ENCODE peak calls at places on chromosomes 7 and 10, in seven cellular contexts. Z, M, C, E, U, W and K are unnamed samples.

GRCh38 chr7:150378115-150378852 is 846 bp upstream of the ZNF775 start:
- DNase-seq in Z (peak; percentile 96), M (peak; percentile 83), C (peak; percentile 57), E (peak; percentile 82), U (peak; percentile 83), W (no peak), K (peak; percentile 99)

GRCh38 chr7:41438919-41439882 is 263.7 kb downstream of the INHBA start:
- DNase-seq in Z (no peak), M (no peak), C (no peak), E (no peak), U (no peak), W (no peak), K (peak; percentile 94)

GRCh38 chr7:4123823-4124222 is 558.3 kb upstream of the FOXK1 start:
- DNase-seq in Z (no peak), M (peak; percentile 15), C (peak; percentile 6), E (no peak), U (no peak), W (no peak), K (no peak)

GRCh38 chr7:132140341-132140740 is 435.9 kb downstream of the PLXNA4 start:
- DNase-seq in Z (no peak), M (no peak), C (no peak), E (no peak), U (no peak), W (no peak), K (peak; percentile 31)

GRCh38 chr10:121694966-121695340 is 96.7 kb upstream of the FGFR2 start:
- DNase-seq in Z (no peak), M (no peak), C (no peak), E (no peak), U (no peak), W (peak; percentile 76), K (peak; percentile 54)

GRCh38 chr10:111347386-111348005 is 270.7 kb downstream of the ADRA2A start:
- DNase-seq in Z (no peak), M (no peak), C (no peak), E (no peak), U (no peak), W (no peak), K (no peak)

GRCh38 chr7:33061282-33061928 is 1.2 kb downstream of the NT5C3A start:
- DNase-seq in Z (no peak), M (no peak), C (no peak), E (no peak), U (no peak), W (no peak), K (no peak)

GRCh38 chr7:66741706-66742053 is 1.1 kb downstream of the RABGEF1 start:
- DNase-seq in Z (no peak), M (peak; percentile 33), C (peak; percentile 35), E (no peak), U (no peak), W (no peak), K (no peak)

GRCh38 chr7:44665531-44666213 is 59.2 kb downstream of the OGDH start:
- DNase-seq in Z (no peak), M (peak; percentile 30), C (peak; percentile 76), E (no peak), U (no peak), W (no peak), K (peak; percentile 5)

GRCh38 chr10:131316321-131317075 is 5.0 kb upstream of the TCERG1L start:
- DNase-seq in Z (no peak), M (no peak), C (no peak), E (no peak), U (no peak), W (no peak), K (no peak)

DNA sequence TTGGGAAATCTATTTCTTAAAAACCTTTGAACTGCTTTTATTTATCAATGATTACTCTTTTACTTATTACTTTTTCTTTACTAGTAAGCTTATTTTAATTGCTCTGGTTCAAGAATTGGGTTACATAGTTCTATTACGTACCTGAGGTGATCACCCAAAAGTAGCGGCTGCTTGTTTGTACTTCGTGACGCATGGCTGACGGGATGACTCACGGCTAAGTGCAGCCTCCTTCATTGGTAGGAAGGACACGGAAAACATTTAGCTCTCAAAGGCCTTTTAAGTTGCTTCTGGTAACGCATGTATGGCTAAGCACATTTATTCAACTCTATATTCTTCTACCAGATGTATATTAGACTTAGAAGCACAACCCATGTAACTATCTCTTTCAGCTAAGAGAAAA is 285.8 kb upstream of the SP4 start:
- DNase-seq in Z (no peak), M (no peak), C (no peak), E (no peak), U (no peak), W (no peak), K (no peak)
- H3K23ac ChIP-seq in Z (no peak overlapping the region), M (no peak overlapping the region), C (no peak overlapping the region), E (no peak overlapping the region), U (no peak overlapping the region), W (no peak overlapping the region), K (no peak overlapping the region)

GRCh38 chr10:86486856-86487255 is 34.7 kb downstream of the WAPL start:
- DNase-seq in Z (no peak), M (no peak), C (no peak), E (no peak), U (no peak), W (no peak), K (no peak)
- H3K23ac ChIP-seq in Z (no peak overlapping the region), M (no peak overlapping the region), C (no peak overlapping the region), E (no peak overlapping the region), U (no peak overlapping the region), W (no peak overlapping the region), K (no peak overlapping the region)

DNA sequence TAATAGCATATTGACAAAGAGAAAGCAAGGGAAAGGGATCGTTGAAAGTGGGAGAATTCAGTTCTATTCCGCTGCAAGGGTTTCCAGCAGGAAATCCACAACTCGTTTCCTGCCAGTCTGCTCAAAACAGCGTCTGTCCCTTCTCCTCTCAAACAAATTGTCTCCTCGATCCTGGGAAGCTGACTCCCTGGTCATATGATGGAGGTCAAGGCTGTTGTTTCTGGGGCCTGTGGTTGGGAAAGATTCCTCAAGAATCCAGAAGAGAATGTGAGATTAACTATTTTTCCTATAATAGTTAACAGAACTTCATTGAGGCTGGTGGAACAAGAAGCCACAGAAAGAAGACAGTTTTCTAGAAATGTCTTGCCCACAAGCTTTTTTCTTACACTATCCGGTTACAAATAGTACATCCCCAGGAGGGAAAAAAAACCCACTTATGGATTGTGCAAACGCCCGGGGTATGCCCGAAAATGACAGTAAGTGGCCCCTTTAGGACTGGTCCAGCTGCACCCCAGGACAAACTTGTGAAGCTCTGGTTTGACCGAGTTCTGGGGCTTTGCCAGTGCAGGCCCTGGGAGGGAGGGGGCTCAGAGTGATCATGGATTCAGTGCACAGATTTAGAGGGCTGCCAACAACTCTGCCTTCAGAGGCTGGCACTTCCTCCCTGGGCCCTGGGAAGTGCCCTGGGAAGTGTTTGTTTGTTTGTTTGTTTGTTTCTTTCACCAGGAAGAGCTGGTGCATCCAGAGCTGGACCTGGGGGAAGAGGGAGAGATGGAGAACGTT is 49.4 kb upstream of the CTBP2 start:
- DNase-seq in Z (no peak), M (peak; percentile 52), C (peak; percentile 30), E (no peak), U (no peak), W (no peak), K (no peak)
- H3K23ac ChIP-seq in Z (no peak overlapping the region), M (no peak overlapping the region), C (peak overlapping the region; percentile 26), E (no peak overlapping the region), U (no peak overlapping the region), W (no peak overlapping the region), K (no peak overlapping the region)

GRCh38 chr7:71326596-71326995 is 194.7 kb downstream of the GALNT17 start:
- DNase-seq in Z (no peak), M (no peak), C (no peak), E (no peak), U (no peak), W (no peak), K (no peak)

GRCh38 chr7:71323726-71324125 is 191.8 kb downstream of the GALNT17 start:
- DNase-seq in Z (no peak), M (no peak), C (no peak), E (no peak), U (no peak), W (no peak), K (no peak)

GRCh38 chr7:71325151-71325550 is 193.2 kb downstream of the GALNT17 start:
- DNase-seq in Z (peak; percentile 46), M (no peak), C (no peak), E (no peak), U (no peak), W (no peak), K (peak; percentile 66)

GRCh38 chr7:71329030-71329668 is 197.2 kb downstream of the GALNT17 start:
- DNase-seq in Z (no peak), M (no peak), C (no peak), E (no peak), U (no peak), W (no peak), K (no peak)

DNA sequence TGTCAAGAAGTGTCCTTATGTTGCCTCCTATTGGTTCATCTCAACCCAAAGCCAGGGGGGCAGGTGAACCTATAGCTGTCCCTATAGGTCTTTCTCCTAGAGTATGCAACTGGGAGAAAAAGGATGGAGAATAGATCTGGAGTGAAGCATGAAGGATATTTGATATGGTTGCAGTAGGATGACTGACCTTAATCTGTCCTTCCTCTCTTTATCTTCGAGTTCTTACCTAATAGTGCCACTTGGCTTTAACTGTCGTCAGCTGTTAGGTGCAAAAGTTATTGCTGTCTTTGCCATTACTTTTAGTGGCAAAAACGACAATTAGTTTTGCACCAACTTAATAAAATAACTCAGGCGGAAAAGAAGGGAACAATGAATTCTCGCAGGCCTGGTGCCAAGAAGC is 196.0 kb downstream of the GALNT17 start:
- DNase-seq in Z (no peak), M (no peak), C (no peak), E (no peak), U (no peak), W (no peak), K (no peak)
- H3K23ac ChIP-seq in Z (no peak overlapping the region), M (no peak overlapping the region), C (no peak overlapping the region), E (no peak overlapping the region), U (no peak overlapping the region), W (no peak overlapping the region), K (no peak overlapping the region)

GRCh38 chr10:49417311-49418052 is 21.6 kb upstream of the DRGX start:
- DNase-seq in Z (no peak), M (no peak), C (no peak), E (no peak), U (no peak), W (peak; percentile 3), K (no peak)
- H3K23ac ChIP-seq in Z (no peak overlapping the region), M (no peak overlapping the region), C (no peak overlapping the region), E (no peak overlapping the region), U (peak overlapping the region; percentile 43), W (no peak overlapping the region), K (no peak overlapping the region)

GRCh38 chr10:47176206-47176902 is 123.6 kb upstream of the GDF10 start:
- DNase-seq in Z (peak; percentile 13), M (no peak), C (no peak), E (no peak), U (no peak), W (no peak), K (no peak)
- H3K23ac ChIP-seq in Z (no peak overlapping the region), M (no peak overlapping the region), C (no peak overlapping the region), E (no peak overlapping the region), U (no peak overlapping the region), W (no peak overlapping the region), K (no peak overlapping the region)

GRCh38 chr7:151659219-151659618 is 139.5 kb upstream of the RHEB start:
- DNase-seq in Z (no peak), M (no peak), C (no peak), E (no peak), U (no peak), W (no peak), K (no peak)
- H3K23ac ChIP-seq in Z (no peak overlapping the region), M (no peak overlapping the region), C (peak overlapping the region; percentile 42), E (no peak overlapping the region), U (no peak overlapping the region), W (no peak overlapping the region), K (no peak overlapping the region)